ENCODE peak calls at places on chromosomes 5 and 9, in nine cellular contexts. L is A549, W is sigmoid colon, Y is colonic mucosa, O is transverse colon, P is adrenal gland, C is breast epithelium, I is esophagus muscularis mucosa, Z is prostate gland. Q is an unnamed sample. For H3K4me1, the result is how much of the 10 kb centered on the place peaks cover.

GRCh38 chr9:132108728-132109127 is 29.1 kb upstream of the MED27 start:
- DNase-seq in L (no peak), W (no peak), Y (no peak), O (no peak), P (no peak), C (no peak), I (no peak), Z (no peak), Q (no peak)

GRCh38 chr9:34413229-34413852 is 36.6 kb upstream of the MYORG start:
- DNase-seq in L (peak), W (no peak), Y (peak), O (peak), P (peak), C (peak), I (no peak), Z (no peak), Q (peak)

GRCh38 chr5:133531634-133532033 is 80.7 kb downstream of the FSTL4 start:
- DNase-seq in L (no peak), W (no peak), Y (no peak), O (no peak), P (no peak), C (no peak), I (peak), Z (no peak), Q (no peak)

GRCh38 chr9:127905788-127906191 is 6.4 kb upstream of the ST6GALNAC6 start:
- DNase-seq in L (no peak), W (no peak), Y (peak), O (peak), P (no peak), C (no peak), I (no peak), Z (no peak), Q (peak)

GRCh38 chr9:136110082-136111061 is 8.3 kb downstream of the TMEM250 start:
- DNase-seq in L (no peak), W (no peak), Y (no peak), O (no peak), P (no peak), C (no peak), I (no peak), Z (no peak), Q (no peak)

GRCh38 chr9:126705311-126705766 is 91.6 kb downstream of the LMX1B start:
- DNase-seq in L (peak), W (peak), Y (peak), O (peak), P (peak), C (peak), I (peak), Z (peak), Q (peak)

GRCh38 chr9:124782661-124783574 is 6.0 kb downstream of the OLFML2A start:
- DNase-seq in L (no peak), W (peak), Y (no peak), O (peak), P (peak), C (peak), I (peak), Z (no peak), Q (peak)

GRCh38 chr9:75664597-75664996 is 225.9 kb upstream of the PCSK5 start:
- DNase-seq in L (no peak), W (no peak), Y (no peak), O (no peak), P (no peak), C (no peak), I (no peak), Z (no peak), Q (no peak)

GRCh38 chr9:97554566-97555075 is 53.2 kb downstream of the TMOD1 start:
- DNase-seq in L (no peak), W (no peak), Y (no peak), O (no peak), P (no peak), C (no peak), I (no peak), Z (no peak), Q (no peak)

GRCh38 chr9:130406278-130406895 is 38.4 kb upstream of the ASS1 start:
- DNase-seq in L (no peak), W (no peak), Y (no peak), O (no peak), P (no peak), C (no peak), I (no peak), Z (no peak), Q (no peak)

GRCh38 chr5:133205204-133205603 is 153.4 kb downstream of the HSPA4 start:
- DNase-seq in L (no peak), W (no peak), Y (no peak), O (no peak), P (no peak), C (no peak), I (no peak), Z (no peak), Q (no peak)

GRCh38 chr9:93427655-93428379 is 23.7 kb upstream of the FAM120A start:
- DNase-seq in L (no peak), W (no peak), Y (peak), O (peak), P (no peak), C (no peak), I (no peak), Z (no peak), Q (no peak)

GRCh38 chr5:122458278-122458872 is 146.3 kb downstream of the SNCAIP start:
- DNase-seq in L (peak), W (no peak), Y (peak), O (no peak), P (peak), C (no peak), I (no peak), Z (no peak), Q (peak)

GRCh38 chr5:145800181-145800580 is 35.0 kb downstream of the PRELID2 start:
- DNase-seq in L (no peak), W (no peak), Y (no peak), O (no peak), P (no peak), C (no peak), I (no peak), Z (no peak), Q (no peak)

GRCh38 chr5:159156426-159156835 is 52.9 kb downstream of the RNF145 start:
- DNase-seq in L (no peak), W (no peak), Y (no peak), O (no peak), P (no peak), C (no peak), I (no peak), Z (no peak), Q (no peak)

GRCh38 chr5:61254969-61255555 is 77.0 kb upstream of the ZSWIM6 start:
- DNase-seq in L (no peak), W (no peak), Y (no peak), O (no peak), P (no peak), C (no peak), I (no peak), Z (no peak), Q (no peak)

GRCh38 chr9:80842383-80842782 is 847.0 kb downstream of the TLE1 start:
- DNase-seq in L (no peak), W (no peak), Y (no peak), O (no peak), P (no peak), C (no peak), I (no peak), Z (peak), Q (no peak)

GRCh38 chr5:143717400-143717799 is 94.6 kb upstream of the HMHB1 start:
- DNase-seq in L (no peak), W (no peak), Y (no peak), O (no peak), P (no peak), C (no peak), I (no peak), Z (no peak), Q (no peak)

GRCh38 chr5:158538506-158539074 is 561.1 kb downstream of the EBF1 start:
- DNase-seq in L (no peak), W (no peak), Y (no peak), O (no peak), P (no peak), C (no peak), I (no peak), Z (no peak), Q (no peak)

GRCh38 chr5:28430565-28431178 is 1392.3 kb upstream of the CDH9 start:
- DNase-seq in L (no peak), W (no peak), Y (no peak), O (no peak), P (no peak), C (no peak), I (no peak), Z (no peak), Q (no peak)

GRCh38 chr5:138629383-138629782 is 54.2 kb upstream of the HSPA9 start:
- DNase-seq in L (no peak), W (peak), Y (no peak), O (no peak), P (no peak), C (no peak), I (no peak), Z (no peak), Q (no peak)

GRCh38 chr5:143290115-143290514 is 113.4 kb downstream of the NR3C1 start:
- DNase-seq in L (no peak), W (no peak), Y (no peak), O (no peak), P (no peak), C (no peak), I (no peak), Z (no peak), Q (no peak)

GRCh38 chr9:36575411-36575882 is 2.8 kb downstream of the MELK start:
- DNase-seq in L (no peak), W (no peak), Y (no peak), O (no peak), P (no peak), C (no peak), I (no peak), Z (no peak), Q (no peak)

GRCh38 chr5:133926489-133926878 is 41.9 kb downstream of the C5orf15 start:
- DNase-seq in L (no peak), W (no peak), Y (no peak), O (no peak), P (no peak), C (no peak), I (no peak), Z (no peak), Q (no peak)

GRCh38 chr5:124962735-124963134 is 216.3 kb upstream of the ZNF608 start:
- DNase-seq in L (no peak), W (no peak), Y (no peak), O (no peak), P (no peak), C (no peak), I (no peak), Z (no peak), Q (no peak)

GRCh38 chr9:75146229-75146628 is 57.9 kb downstream of the OSTF1 start:
- DNase-seq in L (no peak), W (no peak), Y (no peak), O (no peak), P (no peak), C (no peak), I (no peak), Z (no peak), Q (no peak)

GRCh38 chr9:87614402-87614801 is 111.5 kb upstream of the CTSL start:
- DNase-seq in L (no peak), W (no peak), Y (no peak), O (no peak), P (no peak), C (no peak), I (no peak), Z (no peak), Q (no peak)

GRCh38 chr5:69225859-69226258 is 8.8 kb upstream of the CDK7 start:
- DNase-seq in L (no peak), W (no peak), Y (no peak), O (no peak), P (no peak), C (no peak), I (no peak), Z (no peak), Q (no peak)

GRCh38 chr5:133888625-133888991 is 79.8 kb downstream of the C5orf15 start:
- DNase-seq in L (no peak), W (no peak), Y (no peak), O (no peak), P (no peak), C (no peak), I (no peak), Z (no peak), Q (no peak)

GRCh38 chr9:135783540-135784245 is 81.7 kb downstream of the KCNT1 start:
- DNase-seq in L (peak), W (no peak), Y (no peak), O (no peak), P (no peak), C (no peak), I (no peak), Z (no peak), Q (no peak)

GRCh38 chr9:124054671-124055212 is 43.2 kb downstream of the LHX2 start:
- DNase-seq in L (no peak), W (no peak), Y (no peak), O (no peak), P (no peak), C (no peak), I (no peak), Z (no peak), Q (no peak)

GRCh38 chr5:149268928-149269557 is 2.6 kb upstream of the AFAP1L1 start:
- DNase-seq in L (peak), W (no peak), Y (no peak), O (no peak), P (no peak), C (no peak), I (no peak), Z (no peak), Q (no peak)
- TF ChIP-seq CTCF in L (peak), W (peak), Y (peak), O (peak), P (peak), C (peak), I (peak), Z (peak), Q (peak)

DNA sequence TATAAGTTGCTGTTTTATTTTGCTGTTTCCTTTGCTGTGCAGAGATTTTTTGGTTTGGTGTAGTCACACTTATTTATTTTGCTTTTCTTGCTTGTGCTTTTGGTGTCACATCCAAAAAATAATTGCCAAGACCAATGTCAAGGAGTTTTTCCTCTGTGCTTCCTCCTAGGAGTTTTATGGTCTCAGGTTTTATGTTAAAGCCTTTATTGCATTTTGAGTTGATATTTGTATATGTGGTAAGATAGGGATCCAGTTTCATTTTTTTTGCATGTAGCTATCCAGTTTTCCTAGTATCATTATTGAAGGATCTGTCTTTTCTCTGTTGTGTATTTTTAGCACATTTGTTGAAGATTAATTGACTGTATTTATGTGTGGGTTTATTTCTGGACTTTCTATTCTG is 210.6 kb downstream of the ARHGEF28 start:
- DNase-seq in L (no peak), W (no peak), Y (no peak), O (no peak), P (no peak), C (no peak), I (no peak), Z (no peak), Q (no peak)
- H3K4me1 ChIP-seq in L (under half), W (under half), Y (under half), O (under half), P (under half), C (under half), I (under half), Z (under half), Q (under half)

GRCh38 chr5:9151671-9152427 is 394.0 kb downstream of the SEMA5A start:
- DNase-seq in L (no peak), W (no peak), Y (no peak), O (no peak), P (no peak), C (no peak), I (no peak), Z (no peak), Q (peak)

GRCh38 chr5:9157020-9157419 is 388.9 kb downstream of the SEMA5A start:
- DNase-seq in L (no peak), W (no peak), Y (no peak), O (no peak), P (no peak), C (no peak), I (no peak), Z (no peak), Q (no peak)

GRCh38 chr5:9160747-9161146 is 385.1 kb downstream of the SEMA5A start:
- DNase-seq in L (no peak), W (no peak), Y (no peak), O (no peak), P (no peak), C (no peak), I (no peak), Z (no peak), Q (no peak)

GRCh38 chr5:9156282-9156681 is 389.6 kb downstream of the SEMA5A start:
- DNase-seq in L (no peak), W (no peak), Y (no peak), O (no peak), P (peak), C (no peak), I (no peak), Z (no peak), Q (no peak)
- TF ChIP-seq CTCF in L (no peak), W (no peak), Y (no peak), O (no peak), P (peak), C (no peak), I (peak), Z (no peak), Q (peak)

DNA sequence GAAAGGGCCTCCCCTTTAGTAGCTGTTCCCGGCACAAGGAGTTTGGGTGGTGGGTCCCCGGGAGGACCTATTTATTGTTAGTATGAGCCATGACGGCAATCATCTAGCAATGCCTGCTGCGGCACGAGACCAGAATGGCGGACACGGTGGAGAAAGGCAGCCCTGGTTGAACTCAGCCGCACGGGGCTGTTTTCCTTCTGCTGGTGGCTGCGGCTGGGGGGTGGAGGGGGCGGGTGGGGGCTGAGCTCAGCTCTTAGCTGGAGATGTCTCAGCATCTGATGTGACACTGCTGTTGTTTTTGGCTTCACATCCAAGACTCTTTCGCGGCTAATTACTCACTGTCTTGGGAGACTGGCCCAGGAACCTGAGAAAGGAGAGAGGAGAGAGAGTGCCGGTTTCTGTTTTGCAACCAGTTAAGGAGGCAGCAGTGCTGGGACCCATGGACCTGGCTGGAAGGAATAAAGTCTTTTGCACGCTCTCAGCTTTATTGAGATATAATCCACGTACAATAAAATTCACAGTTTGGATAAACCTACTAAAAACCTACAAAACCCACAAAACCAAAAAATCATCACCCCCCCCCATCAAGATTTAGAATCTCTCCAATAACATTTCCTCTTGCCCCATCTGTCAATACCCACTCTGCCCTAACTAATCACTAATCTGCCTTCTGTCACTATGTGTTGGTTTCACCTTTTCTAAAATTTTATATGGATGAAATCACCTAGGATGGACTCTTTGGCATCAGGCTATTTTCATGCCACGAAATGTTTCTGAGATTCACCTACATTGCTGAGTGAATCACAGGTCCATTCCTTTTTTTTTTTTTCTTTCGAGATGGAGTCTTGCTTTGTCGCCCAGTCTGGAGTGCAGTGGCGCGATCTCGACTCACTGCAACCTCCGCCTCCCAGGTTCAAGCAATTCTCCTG is 81.8 kb upstream of the NEURL1B start:
- DNase-seq in L (no peak), W (peak), Y (peak), O (peak), P (peak), C (no peak), I (peak), Z (peak), Q (peak)
- H3K4me1 ChIP-seq in L (under half), W (under half), Y (under half), O (under half), P (under half), C (under half), I (under half), Z (under half), Q (under half)

GRCh38 chr9:24900179-24900578 is 354.5 kb upstream of the IZUMO3 start:
- DNase-seq in L (no peak), W (no peak), Y (no peak), O (no peak), P (no peak), C (no peak), I (no peak), Z (no peak), Q (no peak)
- TF ChIP-seq CTCF in L (no peak), W (no peak), Y (no peak), O (no peak), P (no peak), C (no peak), I (no peak), Z (no peak), Q (no peak)

GRCh38 chr5:140969880-140970279 is 3.6 kb downstream of the PCDHAC2 start:
- DNase-seq in L (no peak), W (no peak), Y (no peak), O (no peak), P (no peak), C (no peak), I (no peak), Z (no peak), Q (no peak)
- H3K4me1 ChIP-seq in L (under half), W (under half), Y (under half), O (under half), P (under half), C (under half), I (under half), Z (under half), Q (under half)

DNA sequence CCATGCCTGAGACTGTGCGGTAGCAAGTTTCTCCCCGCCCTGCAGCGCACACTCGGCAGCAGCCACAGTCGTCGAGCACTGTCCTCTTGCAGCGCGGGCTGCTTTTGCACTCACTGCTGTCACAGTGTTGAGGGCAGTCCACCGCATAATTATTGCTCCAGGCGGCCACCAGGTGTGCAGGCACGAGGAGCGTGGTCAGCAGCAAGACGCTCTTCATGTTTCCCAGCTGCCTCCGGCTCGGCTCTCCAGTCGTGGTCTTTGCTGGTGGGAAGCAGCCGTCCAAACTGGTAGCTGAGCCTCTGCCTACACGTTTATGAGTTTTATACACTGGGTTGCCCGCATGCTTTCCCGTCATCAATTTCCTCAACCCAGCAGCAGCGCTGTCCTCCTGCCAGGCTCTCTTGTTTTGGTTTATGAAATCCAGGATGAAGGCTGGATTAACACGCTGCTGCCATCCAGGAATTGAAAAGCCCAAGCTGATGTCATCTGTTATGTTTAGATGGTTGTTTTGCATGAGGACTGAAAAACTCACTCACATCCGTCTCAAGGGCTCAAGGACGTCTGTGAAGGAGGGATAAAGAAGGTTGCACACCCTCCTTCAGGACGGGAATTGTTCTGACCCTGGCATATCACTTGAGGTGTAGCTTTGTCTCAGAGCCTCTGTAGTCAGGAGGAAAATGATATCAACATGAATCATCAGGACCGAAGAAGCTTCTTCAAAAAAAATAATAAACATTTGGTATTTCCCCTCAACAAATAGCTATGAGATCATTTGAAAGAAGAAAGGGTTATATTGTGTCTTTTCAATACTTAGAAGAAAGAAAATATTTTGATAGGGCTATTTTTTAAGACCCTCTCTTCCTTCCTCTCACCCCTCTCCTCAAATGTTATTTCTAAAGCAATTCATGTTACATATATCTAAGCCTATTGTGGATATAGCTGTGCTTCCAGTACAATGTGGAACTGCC is at the start of gene ESM1:
- DNase-seq in L (no peak), W (no peak), Y (no peak), O (no peak), P (no peak), C (no peak), I (peak), Z (no peak), Q (peak)
- TF ChIP-seq CTCF in L (no peak), W (no peak), Y (no peak), O (no peak), P (no peak), C (no peak), I (no peak), Z (no peak), Q (no peak)

DNA sequence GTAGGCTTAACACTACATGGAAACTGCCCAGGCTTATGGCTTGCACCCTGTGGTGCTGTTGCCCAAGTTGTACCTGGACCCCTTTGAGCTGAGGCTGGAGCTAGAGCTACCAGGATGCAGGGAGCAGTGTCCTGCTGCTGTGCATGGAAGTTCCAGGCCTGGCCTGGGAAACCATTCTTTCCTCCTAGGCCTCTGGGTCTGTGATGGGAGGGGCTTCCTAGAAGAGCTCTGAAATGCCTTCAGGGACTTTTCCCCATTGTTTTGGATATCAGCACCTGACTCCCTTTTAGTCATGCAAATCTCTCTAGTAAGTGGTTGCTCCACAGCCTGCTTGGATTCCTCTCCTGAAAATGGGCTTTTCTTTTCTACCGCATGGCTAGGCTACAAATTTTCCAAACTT is 7.9 kb upstream of the HRH2 start:
- DNase-seq in L (no peak), W (no peak), Y (no peak), O (no peak), P (no peak), C (no peak), I (no peak), Z (no peak), Q (no peak)
- H3K4me1 ChIP-seq in L (under half), W (under half), Y (under half), O (under half), P (under half), C (under half), I (under half), Z (under half), Q (under half)

Q was measured in thyroid gland.